ENCODE peak calls at places on chromosomes 16 and 17, in six cellular contexts. D is PC-9; Z is astrocyte of the spinal cord; T is mesendoderm; L is heart left ventricle; Y is effector memory CD4-positive, alpha-beta T cell. E is an unnamed sample.

GRCh38 chr17:15742051-15742795 is 10.1 kb downstream of the TBC1D26 start:
- DNase-seq in D (no peak), Z (no peak), T (no peak), L (no peak), Y (no peak), E (no peak)

GRCh38 chr16:50858877-50859627 is 117.2 kb downstream of the CYLD start:
- DNase-seq in D (no peak), Z (no peak), T (no peak), L (no peak), Y (no peak), E (no peak)

GRCh38 chr17:76421054-76421427 is 31.9 kb downstream of the UBE2O start:
- DNase-seq in D (no peak), Z (no peak), T (peak), L (no peak), Y (no peak), E (no peak)

GRCh38 chr16:1911467-1912214 is 6.6 kb downstream of the HS3ST6 start:
- DNase-seq in D (no peak), Z (no peak), T (no peak), L (no peak), Y (no peak), E (no peak)

GRCh38 chr16:1917056-1917664 is 1.1 kb downstream of the HS3ST6 start:
- DNase-seq in D (no peak), Z (no peak), T (no peak), L (no peak), Y (no peak), E (no peak)

GRCh38 chr17:66582373-66583111 is 252.4 kb upstream of the CACNG5 start:
- DNase-seq in D (no peak), Z (no peak), T (peak), L (no peak), Y (no peak), E (no peak)

GRCh38 chr17:80920406-80920805 is 71.2 kb upstream of the CHMP6 start:
- DNase-seq in D (no peak), Z (peak), T (no peak), L (no peak), Y (no peak), E (no peak)

GRCh38 chr17:7120123-7120522 is 5.5 kb upstream of the ASGR2 start:
- DNase-seq in D (no peak), Z (no peak), T (no peak), L (no peak), Y (no peak), E (no peak)

GRCh38 chr17:6753006-6753445 is 2.8 kb upstream of the XAF1 start:
- DNase-seq in D (peak), Z (peak), T (peak), L (peak), Y (peak), E (no peak)

GRCh38 chr17:80169784-80170500 is at the start of gene CARD14:
- DNase-seq in D (peak), Z (no peak), T (no peak), L (no peak), Y (no peak), E (no peak)

GRCh38 chr16:66382171-66382965 is 15.9 kb downstream of the CDH5 start:
- DNase-seq in D (peak), Z (peak), T (peak), L (peak), Y (no peak), E (no peak)

GRCh38 chr17:76404976-76405563 is 20.7 kb downstream of the SPHK1 start:
- DNase-seq in D (no peak), Z (no peak), T (no peak), L (no peak), Y (no peak), E (no peak)

GRCh38 chr17:18121201-18121600 is 12.6 kb downstream of the MYO15A start:
- DNase-seq in D (no peak), Z (no peak), T (no peak), L (no peak), Y (no peak), E (no peak)

GRCh38 chr17:82205720-82206508 is 6.7 kb downstream of the CCDC57 start:
- DNase-seq in D (peak), Z (peak), T (peak), L (peak), Y (peak), E (peak)

GRCh38 chr17:74369221-74369620 is 1.9 kb downstream of the GPR142 start:
- DNase-seq in D (no peak), Z (no peak), T (no peak), L (peak), Y (peak), E (peak)

GRCh38 chr16:81458827-81459598 is 14.4 kb downstream of the CMIP start:
- DNase-seq in D (no peak), Z (no peak), T (no peak), L (no peak), Y (no peak), E (no peak)

GRCh38 chr16:23466162-23466885 is 13.3 kb upstream of the COG7 start:
- DNase-seq in D (no peak), Z (peak), T (no peak), L (no peak), Y (no peak), E (no peak)

GRCh38 chr17:2266045-2266864 is 37.3 kb downstream of the SMG6 start:
- DNase-seq in D (no peak), Z (no peak), T (no peak), L (no peak), Y (peak), E (no peak)

GRCh38 chr16:56807011-56807675 is 57.9 kb upstream of the SLC12A3 start:
- DNase-seq in D (peak), Z (peak), T (peak), L (no peak), Y (no peak), E (no peak)

GRCh38 chr16:89473791-89474414 is 16.5 kb downstream of the ANKRD11 start:
- DNase-seq in D (peak), Z (no peak), T (peak), L (no peak), Y (no peak), E (no peak)

GRCh38 chr16:89475144-89475543 is 15.2 kb downstream of the ANKRD11 start:
- DNase-seq in D (no peak), Z (no peak), T (peak), L (no peak), Y (no peak), E (no peak)

GRCh38 chr16:89476379-89476778 is 14.0 kb downstream of the ANKRD11 start:
- DNase-seq in D (peak), Z (no peak), T (no peak), L (no peak), Y (no peak), E (no peak)

GRCh38 chr16:89478576-89479221 is 11.7 kb downstream of the ANKRD11 start:
- DNase-seq in D (no peak), Z (no peak), T (peak), L (no peak), Y (no peak), E (no peak)

GRCh38 chr16:89476811-89477261 is 13.5 kb downstream of the ANKRD11 start:
- DNase-seq in D (no peak), Z (no peak), T (no peak), L (no peak), Y (no peak), E (no peak)
- H3K4me3 ChIP-seq in D (peak), Z (no peak), T (no peak), L (no peak), Y (no peak), E (no peak)

GRCh38 chr17:42422958-42423712 is at the start of gene CAVIN1:
- DNase-seq in D (peak), Z (peak), T (peak), L (peak), Y (no peak), E (no peak)

GRCh38 chr17:42421479-42422332 is 1.4 kb downstream of the CAVIN1 start:
- DNase-seq in D (peak), Z (peak), T (no peak), L (peak), Y (no peak), E (no peak)

GRCh38 chr17:42422412-42422957 is 571 bp downstream of the CAVIN1 start:
- DNase-seq in D (peak), Z (no peak), T (peak), L (peak), Y (no peak), E (peak)

GRCh38 chr17:42424991-42425610 is 2.0 kb upstream of the CAVIN1 start:
- DNase-seq in D (no peak), Z (no peak), T (no peak), L (no peak), Y (no peak), E (no peak)

DNA sequence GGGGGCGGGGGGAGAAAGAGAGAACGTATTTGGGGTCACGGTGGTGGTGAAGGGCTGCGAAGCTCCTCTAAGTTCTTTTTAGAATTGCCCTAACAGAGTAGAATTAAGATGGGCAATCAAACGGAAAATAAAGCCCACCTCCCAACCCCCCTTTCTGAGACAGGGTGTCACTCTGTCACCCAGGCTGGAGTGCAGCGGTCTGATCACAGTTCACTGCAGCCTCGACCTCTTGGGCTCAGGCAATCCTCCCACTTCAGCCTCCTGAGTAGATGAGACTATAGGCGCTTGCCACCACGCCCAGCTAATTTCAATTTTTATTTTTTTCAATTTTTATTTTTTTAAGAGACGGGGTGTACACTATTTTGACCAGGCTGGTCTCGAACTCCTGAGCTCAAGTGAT is 710 bp upstream of the CAVIN1 start:
- DNase-seq in D (no peak), Z (no peak), T (no peak), L (no peak), Y (no peak), E (no peak)
- H3K4me3 ChIP-seq in D (peak), Z (peak), T (no peak), L (peak), Y (no peak), E (no peak)

GRCh38 chr16:8831450-8832382 is 34.1 kb downstream of the PMM2 start:
- DNase-seq in D (no peak), Z (no peak), T (peak), L (no peak), Y (no peak), E (no peak)
- H3K4me3 ChIP-seq in D (no peak), Z (no peak), T (no peak), L (no peak), Y (no peak), E (no peak)

DNA sequence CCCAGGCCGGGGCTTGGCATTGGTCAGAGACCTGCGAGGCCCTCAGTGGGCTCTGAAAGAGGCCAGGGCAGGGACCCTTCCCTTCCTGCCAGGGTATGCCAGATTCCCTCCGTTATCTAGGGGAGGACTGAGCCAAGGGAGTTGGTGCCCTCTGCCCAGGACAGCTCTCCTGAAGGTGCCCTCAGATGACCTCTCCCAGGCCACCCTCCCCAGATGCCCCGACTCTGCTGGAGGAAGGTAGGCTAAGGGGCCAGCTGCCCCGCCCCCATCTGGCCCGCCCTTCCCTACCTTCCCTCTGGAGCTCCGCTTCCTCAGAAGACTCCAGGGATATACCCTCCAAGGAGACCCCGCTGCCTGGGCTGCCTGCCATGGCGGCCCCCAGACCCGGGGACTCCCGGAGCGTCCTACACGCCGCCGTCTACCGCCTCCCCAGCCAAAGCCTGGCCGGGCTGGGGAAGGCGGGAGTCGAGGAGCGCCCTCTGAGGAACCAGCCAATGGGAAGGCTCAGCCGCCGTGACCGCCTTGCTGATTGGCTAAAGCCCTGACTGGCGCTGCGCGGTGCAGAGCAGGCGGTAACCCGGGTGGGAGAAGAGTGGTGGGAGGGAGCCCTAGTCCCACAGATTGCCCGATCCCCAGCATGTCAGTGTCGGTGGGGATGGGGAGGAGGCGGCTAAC is 7.0 kb downstream of the MPP2 start:
- DNase-seq in D (peak), Z (peak), T (peak), L (peak), Y (peak), E (peak)
- H3K4me3 ChIP-seq in D (peak), Z (peak), T (peak), L (peak), Y (peak), E (peak)

DNA sequence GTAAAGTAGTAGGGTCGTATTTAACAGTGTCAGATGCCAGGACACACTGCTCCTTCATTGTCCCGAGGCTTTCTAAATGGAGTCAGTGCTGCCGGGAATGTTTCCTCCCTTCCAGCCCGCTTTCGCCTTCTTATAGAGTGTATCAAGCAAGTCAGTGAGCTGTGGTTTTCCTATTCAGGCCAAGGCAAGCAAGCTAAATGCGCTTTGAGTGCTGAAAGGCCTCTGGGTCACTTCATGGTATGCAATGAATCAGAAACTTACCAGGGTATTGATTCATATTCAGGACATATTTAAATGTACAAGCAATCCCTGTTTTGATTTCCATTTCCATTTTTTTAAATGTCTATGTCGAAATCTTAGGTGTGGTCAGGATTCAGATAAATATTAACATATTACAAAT is 327.9 kb upstream of the SOX9 start:
- DNase-seq in D (no peak), Z (peak), T (no peak), L (no peak), Y (no peak), E (no peak)
- H3K4me3 ChIP-seq in D (no peak), Z (no peak), T (no peak), L (no peak), Y (no peak), E (no peak)

GRCh38 chr16:77849640-77850258 is 61.4 kb downstream of the VAT1L start:
- DNase-seq in D (no peak), Z (no peak), T (no peak), L (no peak), Y (no peak), E (no peak)
- H3K4me3 ChIP-seq in D (no peak), Z (no peak), T (no peak), L (no peak), Y (no peak), E (no peak)

DNA sequence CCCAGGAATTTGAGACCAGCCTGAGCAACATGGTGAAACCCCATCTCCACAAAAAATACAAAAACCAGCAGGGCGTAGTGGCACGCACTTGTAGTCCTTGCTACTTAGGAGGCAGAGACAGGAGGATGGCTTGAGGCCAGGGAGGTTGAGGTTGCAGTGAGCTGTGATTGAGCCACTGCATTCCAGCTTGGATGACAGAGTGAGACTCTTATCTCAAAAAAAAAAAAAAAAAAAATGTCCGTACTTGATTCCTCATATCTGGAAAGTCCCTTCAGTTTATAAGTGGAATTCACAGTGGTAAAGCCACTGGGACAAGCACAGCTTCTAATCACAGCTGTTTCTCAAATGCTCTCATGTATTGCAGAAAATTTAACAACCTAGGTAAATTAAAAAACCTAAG is 78.6 kb upstream of the CREBBP start:
- DNase-seq in D (peak), Z (no peak), T (no peak), L (no peak), Y (no peak), E (no peak)
- H3K4me3 ChIP-seq in D (no peak), Z (no peak), T (no peak), L (no peak), Y (no peak), E (no peak)

GRCh38 chr16:65121870-65122723 is at the start of gene CDH11:
- DNase-seq in D (no peak), Z (peak), T (peak), L (peak), Y (no peak), E (peak)
- H3K4me3 ChIP-seq in D (no peak), Z (peak), T (peak), L (peak), Y (no peak), E (peak)

E was measured in WERI-Rb-1.